ENCODE peak calls at places on chromosomes 16 and 17, in eight cellular contexts. S is IMR-90, V is natural killer cell, A is uterus, I is PC-9, E is OCI-LY7, U is neural crest cell, M is astrocyte of the spinal cord. W is an unnamed sample.

GRCh38 chr16:57624044-57624688 is 4.3 kb upstream of the ADGRG1 start:
- DNase-seq in U (no peak), E (no peak), V (no peak), A (no peak), I (no peak), S (peak), M (no peak), W (no peak)

GRCh38 chr17:81253358-81254131 is 14.4 kb downstream of the NDUFAF8 start:
- DNase-seq in S (peak), I (peak), V (peak), M (no peak), U (peak), E (peak), A (peak), W (peak)

GRCh38 chr17:47966079-47966519 is 4.8 kb upstream of the CDK5RAP3 start:
- DNase-seq in V (no peak), M (no peak), E (no peak), U (no peak), I (no peak), A (peak), S (no peak), W (no peak)

GRCh38 chr17:732788-733720 is 658 bp downstream of the TLCD3A start:
- DNase-seq in S (peak), I (peak), V (no peak), U (peak), E (peak), M (peak), A (no peak), W (peak)

GRCh38 chr16:11315499-11315898 is 29.8 kb upstream of the RMI2 start:
- DNase-seq in A (no peak), V (no peak), U (peak), S (peak), M (peak), E (no peak), I (peak), W (no peak)

GRCh38 chr17:42284020-42284369 is 4.3 kb upstream of the STAT5A start:
- DNase-seq in S (no peak), M (no peak), E (no peak), I (no peak), A (no peak), V (no peak), U (no peak), W (no peak)

GRCh38 chr16:53732296-53732929 is 28.5 kb downstream of the FTO start:
- DNase-seq in U (no peak), S (peak), M (no peak), I (peak), V (no peak), E (no peak), A (no peak), W (no peak)

GRCh38 chr17:68461589-68461988 is 4.3 kb upstream of the WIPI1 start:
- DNase-seq in E (peak), I (no peak), S (no peak), A (no peak), M (no peak), U (no peak), V (no peak), W (no peak)

GRCh38 chr16:11250091-11250785 is 5.8 kb downstream of the SOCS1 start:
- DNase-seq in U (no peak), V (no peak), S (peak), E (no peak), I (peak), M (peak), A (no peak), W (no peak)

GRCh38 chr16:31269541-31269940 is 9.8 kb downstream of the ITGAM start:
- DNase-seq in E (no peak), M (no peak), U (no peak), I (no peak), V (no peak), S (no peak), A (no peak), W (no peak)

GRCh38 chr16:53504665-53505064 is 1.7 kb upstream of the AKTIP start:
- DNase-seq in V (no peak), M (peak), U (no peak), S (peak), A (peak), E (no peak), I (no peak), W (no peak)

GRCh38 chr16:15032547-15033308 is 23.1 kb downstream of the NTAN1 start:
- DNase-seq in U (no peak), A (no peak), M (peak), V (no peak), I (no peak), S (peak), E (no peak), W (no peak)

GRCh38 chr16:56848056-56848936 is 16.7 kb upstream of the SLC12A3 start:
- DNase-seq in E (no peak), I (peak), U (no peak), A (no peak), M (peak), S (peak), V (no peak), W (no peak)

GRCh38 chr16:52597772-52598483 is 51.0 kb upstream of the TOX3 start:
- DNase-seq in V (no peak), A (no peak), I (no peak), U (no peak), S (no peak), E (no peak), M (no peak), W (no peak)

GRCh38 chr16:23280483-23280967 is 21.6 kb upstream of the SCNN1B start:
- DNase-seq in A (no peak), M (peak), I (peak), E (no peak), V (no peak), U (no peak), S (no peak), W (no peak)

DNA sequence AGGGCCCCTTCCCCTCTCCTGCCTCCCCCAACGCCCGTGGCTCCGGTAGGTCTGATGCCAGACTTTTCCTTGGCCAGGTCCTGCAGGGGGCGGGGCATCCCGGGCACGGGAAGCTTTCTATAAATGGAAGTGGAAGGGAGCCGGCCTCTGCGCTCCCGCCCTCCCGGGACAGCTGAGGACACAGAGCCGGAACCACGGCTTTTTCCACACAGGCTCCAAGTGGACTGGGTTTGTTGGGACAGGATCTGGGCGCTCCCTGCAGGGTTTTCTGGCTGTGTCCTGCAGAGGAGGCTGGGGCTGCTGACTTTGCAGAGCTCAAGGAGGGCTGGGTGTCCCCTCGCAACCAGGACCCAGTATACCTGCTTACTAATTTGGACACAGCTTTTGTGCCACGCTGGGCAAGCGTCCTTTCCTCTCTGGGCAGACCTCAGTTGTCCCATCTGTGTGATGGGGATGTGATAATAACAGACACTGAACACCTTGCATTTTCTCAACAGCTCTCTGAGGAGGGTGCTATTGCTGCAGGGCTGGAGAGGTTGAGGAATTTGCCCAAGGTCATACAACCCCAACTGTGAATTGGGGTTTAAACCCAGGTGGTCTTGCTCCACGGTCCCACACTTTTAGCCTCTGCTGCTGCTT is 1.8 kb downstream of the TNS4 start:
- DNase-seq in I (peak), S (peak), E (no peak), M (peak), U (peak), V (no peak), A (peak), W (no peak)
- TF ChIP-seq CTCF in I (peak), S (no peak), E (no peak), M (no peak), U (no peak), V (no peak), A (peak), W (no peak)

GRCh38 chr17:17053446-17054379 is 11.5 kb downstream of the MPRIP start:
- DNase-seq in S (no peak), U (no peak), A (no peak), M (no peak), E (no peak), V (no peak), I (no peak), W (no peak)

GRCh38 chr17:17054636-17055035 is 12.4 kb downstream of the MPRIP start:
- DNase-seq in I (no peak), V (no peak), U (no peak), M (no peak), S (no peak), A (no peak), E (no peak), W (no peak)

GRCh38 chr17:17056167-17056562 is 13.9 kb downstream of the MPRIP start:
- DNase-seq in M (no peak), S (no peak), U (no peak), E (no peak), V (no peak), A (no peak), I (no peak), W (no peak)

GRCh38 chr17:17057057-17057551 is 14.8 kb downstream of the MPRIP start:
- DNase-seq in I (no peak), A (peak), M (no peak), S (no peak), U (no peak), E (no peak), V (no peak), W (no peak)

DNA sequence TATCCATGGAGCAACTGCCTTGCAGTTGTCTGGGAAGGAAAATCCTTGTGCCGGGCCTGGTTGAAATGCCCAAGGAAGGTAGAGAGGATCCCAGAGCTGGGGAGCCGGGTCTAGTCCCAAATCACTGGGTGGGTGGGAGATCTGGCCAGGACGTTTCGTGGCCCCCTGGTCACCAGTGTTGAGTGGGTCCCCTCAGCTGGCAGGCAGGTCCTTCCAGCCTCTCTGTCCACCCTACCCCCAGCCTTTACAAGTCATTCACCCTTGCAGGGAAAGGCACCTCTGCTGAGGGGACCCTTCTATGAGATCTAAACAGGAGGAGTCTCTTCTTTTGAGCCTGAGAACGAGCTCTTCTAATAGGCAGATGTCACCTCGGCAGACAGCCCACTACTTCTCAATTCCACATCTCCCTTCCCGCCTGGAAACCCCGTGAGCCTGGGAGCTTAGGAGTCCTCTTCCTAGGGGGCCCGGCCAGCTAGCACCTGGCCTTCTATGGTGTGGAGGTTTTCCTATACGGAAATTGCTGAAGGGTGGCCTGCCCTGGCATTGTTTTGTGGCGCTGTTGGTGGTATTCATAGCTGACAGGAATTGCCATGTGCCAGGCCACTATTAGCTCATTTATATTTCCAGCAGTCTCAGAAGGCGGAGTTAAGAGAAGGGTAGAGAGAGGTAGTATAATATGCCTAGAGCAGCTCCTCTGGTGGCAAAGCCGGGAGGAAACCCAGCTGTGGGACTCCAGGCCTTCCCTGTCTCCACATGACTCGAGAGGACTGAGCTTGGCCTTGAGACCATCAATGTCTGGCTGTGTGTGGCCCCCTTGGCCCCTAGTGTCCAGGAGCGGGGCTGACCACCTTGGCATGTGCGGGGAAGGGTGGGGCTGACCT is 13.3 kb downstream of the MPRIP start:
- DNase-seq in U (no peak), M (no peak), E (no peak), A (peak), I (peak), S (no peak), V (no peak), W (no peak)
- TF ChIP-seq CTCF in U (no peak), M (no peak), E (no peak), A (no peak), I (no peak), S (no peak), V (no peak), W (no peak)

DNA sequence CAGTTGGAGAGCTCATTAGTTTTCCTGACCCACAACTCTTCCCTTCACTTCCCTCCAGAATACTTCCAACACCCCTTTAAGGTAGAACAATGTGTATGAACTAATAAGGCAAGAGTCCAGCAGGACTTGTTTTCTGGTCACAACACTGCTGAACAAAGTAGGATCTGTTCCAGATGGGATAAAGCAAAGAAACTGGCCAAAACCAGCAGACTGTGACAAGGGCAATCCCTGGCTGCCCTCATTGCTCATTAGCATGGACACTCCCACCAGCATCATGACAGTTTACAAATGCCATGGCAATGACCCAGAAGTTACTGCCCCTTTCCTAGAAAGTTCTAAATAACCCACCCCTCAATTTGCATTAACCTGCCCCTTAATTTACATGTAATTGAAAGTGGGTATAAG is 82.5 kb downstream of the SSH2 start:
- DNase-seq in E (no peak), S (no peak), M (no peak), U (no peak), V (no peak), I (no peak), A (no peak), W (no peak)
- TF ChIP-seq CTCF in E (no peak), S (no peak), M (no peak), U (no peak), V (no peak), I (no peak), A (no peak), W (no peak)

GRCh38 chr16:3056336-3057180 is 8.9 kb upstream of the IL32 start:
- DNase-seq in E (no peak), A (no peak), U (no peak), S (no peak), M (no peak), I (no peak), V (no peak), W (no peak)

GRCh38 chr16:3057181-3058166 is 8.0 kb upstream of the IL32 start:
- DNase-seq in A (no peak), U (no peak), E (no peak), I (no peak), M (no peak), S (no peak), V (no peak), W (no peak)

GRCh38 chr16:3059723-3060242 is 5.7 kb upstream of the IL32 start:
- DNase-seq in E (no peak), I (no peak), A (no peak), V (no peak), M (no peak), S (no peak), U (no peak), W (no peak)

GRCh38 chr16:3059041-3059722 is 6.3 kb upstream of the IL32 start:
- DNase-seq in A (peak), S (peak), E (peak), U (peak), M (peak), I (peak), V (peak), W (peak)

DNA sequence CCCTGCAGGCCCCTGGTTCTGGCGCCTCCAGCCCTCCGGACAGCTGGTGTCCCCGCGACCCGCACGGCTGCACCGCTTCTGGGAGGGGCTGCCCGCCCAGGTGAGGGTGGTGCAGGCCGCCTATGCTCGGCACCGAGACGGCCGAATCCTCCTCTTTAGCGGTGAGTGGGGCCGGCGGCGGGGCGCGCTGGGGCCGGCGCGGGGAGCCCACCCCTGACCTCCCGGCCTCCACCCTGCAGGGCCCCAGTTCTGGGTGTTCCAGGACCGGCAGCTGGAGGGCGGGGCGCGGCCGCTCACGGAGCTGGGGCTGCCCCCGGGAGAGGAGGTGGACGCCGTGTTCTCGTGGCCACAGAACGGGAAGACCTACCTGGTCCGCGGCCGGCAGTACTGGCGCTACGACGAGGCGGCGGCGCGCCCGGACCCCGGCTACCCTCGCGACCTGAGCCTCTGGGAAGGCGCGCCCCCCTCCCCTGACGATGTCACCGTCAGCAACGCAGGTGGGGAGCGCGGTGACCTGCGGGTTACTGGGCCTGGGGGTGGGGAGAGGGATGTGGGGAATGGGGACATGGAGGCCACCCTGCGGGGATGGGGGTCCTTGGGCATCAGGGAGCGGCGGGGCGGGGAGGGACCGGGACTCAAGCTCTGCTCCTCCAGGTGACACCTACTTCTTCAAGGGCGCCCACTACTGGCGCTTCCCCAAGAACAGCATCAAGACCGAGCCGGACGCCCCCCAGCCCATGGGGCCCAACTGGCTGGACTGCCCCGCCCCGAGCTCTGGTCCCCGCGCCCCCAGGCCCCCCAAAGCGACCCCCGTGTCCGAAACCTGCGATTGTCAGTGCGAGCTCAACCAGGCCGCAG is 7.0 kb upstream of the IL32 start:
- DNase-seq in A (peak), E (peak), M (peak), I (peak), S (no peak), U (no peak), V (no peak), W (peak)
- TF ChIP-seq CTCF in A (no peak), E (no peak), M (peak), I (no peak), S (no peak), U (no peak), V (no peak), W (peak)

GRCh38 chr17:63436523-63437110 is 9.5 kb downstream of the CYB561 start:
- DNase-seq in V (no peak), U (no peak), A (no peak), S (no peak), E (no peak), M (no peak), I (no peak), W (no peak)
- TF ChIP-seq CTCF in V (no peak), U (no peak), A (no peak), S (no peak), E (peak), M (peak), I (no peak), W (no peak)

DNA sequence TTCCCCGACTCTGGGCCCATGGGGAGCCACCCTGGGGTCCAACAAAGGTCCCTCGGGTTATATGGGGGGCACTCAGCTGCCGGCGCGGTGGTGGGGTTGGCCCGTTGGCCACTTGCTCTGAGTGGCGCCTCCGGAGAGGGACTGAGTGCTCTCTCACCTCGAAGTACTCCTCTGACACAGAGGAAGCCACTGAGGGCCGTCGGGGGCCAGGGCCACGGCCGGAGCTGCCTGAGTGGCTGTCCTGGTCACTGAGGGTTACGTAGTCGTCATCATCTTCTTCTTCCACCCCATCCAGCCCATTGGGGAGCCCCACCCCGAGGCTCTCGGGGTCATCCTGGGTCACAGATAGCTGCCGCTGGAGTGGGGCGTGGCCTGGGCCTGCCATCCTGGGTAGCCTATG is 25.7 kb downstream of the SLC5A10 start:
- DNase-seq in I (no peak), V (no peak), S (no peak), U (no peak), A (no peak), E (no peak), M (no peak), W (no peak)
- TF ChIP-seq CTCF in I (no peak), V (no peak), S (no peak), U (no peak), A (no peak), E (no peak), M (no peak), W (no peak)

GRCh38 chr16:67101683-67102082 is 8.1 kb upstream of the PHAF1 start:
- DNase-seq in V (no peak), U (no peak), S (peak), E (no peak), A (no peak), M (peak), I (no peak), W (no peak)

GRCh38 chr16:67104845-67105244 is 4.9 kb upstream of the PHAF1 start:
- DNase-seq in A (no peak), S (no peak), M (no peak), U (no peak), E (no peak), I (peak), V (no peak), W (no peak)

GRCh38 chr16:67105251-67105650 is 4.5 kb upstream of the PHAF1 start:
- DNase-seq in A (no peak), I (no peak), V (no peak), M (no peak), S (no peak), E (no peak), U (no peak), W (no peak)

GRCh38 chr16:67105881-67106280 is 3.9 kb upstream of the PHAF1 start:
- DNase-seq in S (no peak), M (no peak), V (no peak), E (no peak), U (no peak), I (no peak), A (no peak), W (no peak)

DNA sequence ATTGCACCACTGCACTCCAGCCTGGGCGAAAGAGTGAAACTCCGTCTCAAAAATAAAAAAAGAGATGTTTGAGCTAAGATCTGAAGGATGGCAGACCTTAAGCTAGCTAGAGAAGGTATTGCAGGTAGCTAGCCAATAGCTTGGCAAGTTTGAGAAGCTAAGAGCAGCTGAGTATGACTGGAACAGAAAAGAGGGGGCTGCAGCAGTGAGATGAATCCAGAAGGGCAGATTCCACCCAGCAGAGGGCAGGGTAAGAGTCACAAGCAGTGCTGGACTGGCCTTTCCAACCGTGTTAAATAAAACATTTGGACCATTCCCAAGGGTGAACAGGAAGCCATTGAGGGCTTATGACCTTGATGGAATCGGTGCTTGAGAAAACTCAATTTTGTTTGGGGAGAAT is 5.7 kb upstream of the PHAF1 start:
- DNase-seq in S (peak), I (peak), A (no peak), E (no peak), V (no peak), U (peak), M (peak), W (no peak)
- TF ChIP-seq CTCF in S (peak), I (peak), A (no peak), E (no peak), V (no peak), U (peak), M (peak), W (no peak)

W was measured in GM10248.